ENCODE peak calls at places on chromosomes 13 and 19, in seven cellular contexts. L is epithelial cell of esophagus, C is left lung, W is AG04450, I is uterus, T is neural progenitor cell, J is fibroblast of pulmonary artery. R is an unnamed sample.

GRCh38 chr19:752652-753517 is 2.0 kb downstream of the MISP start:
- DNase-seq in L (peak), C (no peak), W (peak), I (peak), J (peak), T (no peak), R (no peak)

GRCh38 chr13:98144501-98145350 is 1.8 kb downstream of the FARP1 start:
- DNase-seq in C (no peak), W (peak), J (peak), I (no peak), T (peak), L (peak), R (no peak)

GRCh38 chr13:114328595-114328994 is 14.3 kb downstream of the CHAMP1 start:
- DNase-seq in I (no peak), J (no peak), T (no peak), W (no peak), L (no peak), C (no peak), R (no peak)

GRCh38 chr13:41960195-41960699 is 662 bp downstream of the VWA8 start:
- DNase-seq in T (no peak), C (no peak), W (no peak), L (peak), J (peak), I (no peak), R (no peak)

GRCh38 chr13:104593251-104593576 is 1527.0 kb upstream of the SLC10A2 start:
- DNase-seq in J (no peak), C (no peak), T (no peak), I (no peak), W (no peak), L (no peak), R (no peak)

GRCh38 chr19:9155591-9155990 is 15.4 kb downstream of the ZNF317 start:
- DNase-seq in C (no peak), J (no peak), T (no peak), I (no peak), W (no peak), L (no peak), R (no peak)

GRCh38 chr19:49212302-49212701 is 54.7 kb downstream of the TRPM4 start:
- DNase-seq in I (no peak), L (peak), W (no peak), J (peak), T (no peak), C (no peak), R (no peak)

GRCh38 chr19:548841-549830 is 5.3 kb downstream of the GZMM start:
- DNase-seq in L (no peak), J (no peak), T (no peak), C (peak), I (no peak), W (no peak), R (no peak)

GRCh38 chr13:101868585-101869469 is 416.4 kb downstream of the ITGBL1 start:
- DNase-seq in L (no peak), I (no peak), J (no peak), T (no peak), C (no peak), W (no peak), R (no peak)

GRCh38 chr19:37007587-37008220 is 70.5 kb upstream of the ZNF420 start:
- DNase-seq in I (peak), W (peak), T (no peak), J (peak), L (no peak), C (peak), R (peak)

GRCh38 chr13:42398542-42398941 is 126.6 kb downstream of the AKAP11 start:
- DNase-seq in L (peak), I (no peak), J (peak), C (no peak), W (no peak), T (peak), R (no peak)

GRCh38 chr19:47228168-47228936 is 2.6 kb downstream of the BBC3 start:
- DNase-seq in L (peak), C (no peak), I (peak), W (no peak), J (no peak), T (peak), R (peak)

GRCh38 chr13:34155931-34156607 is 338.1 kb downstream of the RFC3 start:
- DNase-seq in C (no peak), W (no peak), L (peak), J (peak), T (no peak), I (no peak), R (no peak)

GRCh38 chr19:11102944-11103343 is 13.7 kb downstream of the LDLR start:
- DNase-seq in C (no peak), T (no peak), L (no peak), W (no peak), I (no peak), J (no peak), R (no peak)

GRCh38 chr13:34243396-34243795 is 425.4 kb downstream of the RFC3 start:
- DNase-seq in J (no peak), T (no peak), L (no peak), I (no peak), C (no peak), W (no peak), R (no peak)

GRCh38 chr13:98826156-98826555 is 73.7 kb upstream of the SLC15A1 start:
- DNase-seq in J (peak), C (no peak), I (no peak), W (no peak), L (no peak), T (peak), R (no peak)

GRCh38 chr13:40468227-40468838 is 198.1 kb downstream of the FOXO1 start:
- DNase-seq in C (no peak), I (no peak), J (no peak), L (no peak), T (no peak), W (no peak), R (no peak)

GRCh38 chr13:99620806-99621205 is 119.5 kb downstream of the TM9SF2 start:
- DNase-seq in I (no peak), W (no peak), T (no peak), J (no peak), C (no peak), L (no peak), R (no peak)

GRCh38 chr19:33773704-33774624 is 22.7 kb upstream of the KCTD15 start:
- DNase-seq in T (no peak), I (no peak), L (no peak), J (no peak), C (no peak), W (no peak), R (no peak)

GRCh38 chr19:38989066-38989605 is 13.6 kb upstream of the FBXO17 start:
- DNase-seq in L (no peak), T (peak), C (no peak), I (no peak), J (no peak), W (no peak), R (no peak)

GRCh38 chr19:6236310-6237291 is 43.2 kb downstream of the MLLT1 start:
- DNase-seq in I (peak), W (no peak), T (no peak), J (no peak), C (peak), L (peak), R (no peak)
- TF ChIP-seq CTCF in I (no peak), W (no peak), T (no peak), J (no peak), C (no peak), L (no peak), R (no peak)

DNA sequence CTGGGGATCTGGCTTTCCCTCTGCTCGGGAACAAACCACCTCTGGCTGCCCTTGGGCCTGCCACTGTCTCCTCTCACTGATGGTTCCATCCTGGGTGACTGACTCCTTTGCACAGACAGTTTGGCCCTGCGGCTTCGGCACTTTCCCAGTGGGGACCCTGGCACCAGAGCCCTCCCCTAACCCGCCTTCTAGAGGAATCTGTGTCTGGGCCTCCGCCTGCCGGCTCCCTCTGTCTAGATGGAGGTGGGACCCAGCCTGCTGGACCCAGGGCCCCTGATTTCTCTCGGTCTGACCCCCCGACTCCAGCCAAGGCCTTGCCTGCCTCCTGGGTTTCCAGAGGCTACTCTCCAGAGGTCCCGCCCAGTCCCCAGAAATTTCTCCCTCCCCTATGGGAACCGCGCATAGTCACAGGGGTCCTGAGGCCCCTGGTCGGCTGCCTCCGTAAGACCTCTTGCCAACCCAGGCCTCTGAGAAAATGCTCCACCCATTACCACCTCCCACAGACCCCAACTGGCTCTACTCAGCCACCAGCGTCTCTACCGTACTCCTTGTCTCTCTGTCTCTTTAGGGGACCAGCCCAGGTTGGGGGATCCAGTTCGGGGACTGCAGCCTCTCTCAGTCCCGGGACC is 2.7 kb downstream of the CCDC106 start:
- DNase-seq in I (no peak), J (no peak), C (peak), L (no peak), T (no peak), W (no peak), R (no peak)
- TF ChIP-seq CTCF in I (no peak), J (no peak), C (no peak), L (no peak), T (no peak), W (no peak), R (no peak)

GRCh38 chr19:50327461-50328256 is 1.5 kb downstream of the KCNC3 start:
- DNase-seq in T (no peak), I (no peak), J (no peak), C (no peak), L (no peak), W (no peak), R (no peak)
- TF ChIP-seq CTCF in T (no peak), I (no peak), J (no peak), C (no peak), L (no peak), W (no peak), R (no peak)

GRCh38 chr19:57282011-57282636 is 1.8 kb downstream of the ZNF460 start:
- DNase-seq in C (no peak), I (no peak), J (no peak), L (peak), T (no peak), W (no peak), R (no peak)

GRCh38 chr19:57280913-57281425 is 684 bp downstream of the ZNF460 start:
- DNase-seq in J (no peak), T (no peak), C (no peak), W (no peak), I (no peak), L (peak), R (peak)

GRCh38 chr19:57276430-57276829 is 3.9 kb upstream of the ZNF460 start:
- DNase-seq in T (no peak), I (no peak), J (no peak), C (no peak), W (no peak), L (no peak), R (no peak)

GRCh38 chr19:57279418-57280164 is 694 bp upstream of the ZNF460 start:
- DNase-seq in W (peak), C (peak), J (peak), I (peak), L (peak), T (peak), R (peak)

DNA sequence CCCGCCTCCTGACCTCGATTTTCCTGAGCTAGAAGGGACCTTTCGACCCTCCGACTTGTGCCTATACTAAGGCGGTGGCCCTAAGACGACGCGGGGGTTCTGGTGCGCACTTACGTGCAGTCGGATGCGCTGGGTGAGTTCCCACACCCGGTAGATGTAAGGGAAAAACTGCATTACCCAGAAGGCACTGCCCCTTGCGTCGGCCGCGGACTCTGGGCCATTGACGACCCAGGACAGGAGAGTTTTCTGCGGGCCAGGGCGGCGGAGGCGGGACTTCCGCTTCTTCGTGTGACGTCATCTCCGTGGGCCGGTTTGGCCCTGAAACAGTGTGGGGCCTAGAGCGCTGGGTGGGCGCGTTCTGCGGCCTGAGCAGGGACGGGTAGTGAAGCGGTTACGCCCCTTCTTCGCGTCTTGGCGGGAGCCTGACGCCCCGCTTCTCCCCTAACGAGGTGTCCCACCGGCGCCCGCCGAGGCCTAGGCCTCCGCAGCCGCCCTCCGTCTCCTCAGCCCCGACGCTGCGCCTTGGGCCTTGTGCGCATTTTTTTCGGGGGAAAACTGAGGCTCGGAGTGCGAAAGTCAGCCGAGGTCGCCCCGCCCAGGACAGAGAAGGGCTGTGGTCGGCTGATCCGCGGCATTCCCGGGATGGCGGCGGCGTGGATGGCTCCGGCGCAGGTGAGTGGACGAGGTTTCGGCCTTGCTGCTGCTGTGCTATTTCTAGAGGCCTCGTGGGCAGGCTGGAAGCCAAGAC is at the start of gene ZNF460:
- DNase-seq in W (peak), C (peak), T (peak), J (peak), L (peak), I (peak), R (peak)
- TF ChIP-seq CTCF in W (no peak), C (no peak), T (no peak), J (no peak), L (no peak), I (no peak), R (peak)

R was measured in natural killer cell.